ENCODE peak calls at places on chromosomes 4 and X, in six cellular contexts. F is neural progenitor cell, P is GM23338, E is hepatocyte, B is MM.1S, K is SK-N-SH. C is an unnamed sample.

GRCh38 chr4:138438608-138439007 is 196.5 kb upstream of the SLC7A11 start:
- DNase-seq in F (no peak), P (no peak), E (no peak), B (no peak), K (no peak), C (no peak)

GRCh38 chr4:165077034-165077578 is 23.4 kb downstream of the TRIM75 start:
- DNase-seq in F (no peak), P (no peak), E (no peak), B (peak), K (no peak), C (no peak)

GRCh38 chr4:16457944-16458343 is 231.7 kb upstream of the TAPT1 start:
- DNase-seq in F (no peak), P (no peak), E (no peak), B (no peak), K (no peak), C (peak)

GRCh38 chrX:118530537-118530936 is 34.9 kb downstream of the DOCK11 start:
- DNase-seq in F (no peak), P (no peak), E (no peak), B (no peak), K (no peak), C (peak)

GRCh38 chr4:85370400-85371032 is 104.4 kb upstream of the ARHGAP24 start:
- DNase-seq in F (peak), P (peak), E (peak), B (peak), K (peak), C (peak)

GRCh38 chrX:39894626-39895025 is 203.1 kb downstream of the BCOR start:
- DNase-seq in F (no peak), P (no peak), E (peak), B (no peak), K (no peak), C (no peak)

GRCh38 chr4:26372525-26373172 is 51.8 kb downstream of the RBPJ start:
- DNase-seq in F (peak), P (peak), E (peak), B (peak), K (peak), C (peak)

GRCh38 chr4:8328456-8328855 is 58.9 kb downstream of the HTRA3 start:
- DNase-seq in F (no peak), P (no peak), E (no peak), B (no peak), K (no peak), C (no peak)

GRCh38 chrX:13432376-13432775 is 112.5 kb upstream of the ATXN3L start:
- DNase-seq in F (no peak), P (no peak), E (peak), B (no peak), K (no peak), C (peak)

DNA sequence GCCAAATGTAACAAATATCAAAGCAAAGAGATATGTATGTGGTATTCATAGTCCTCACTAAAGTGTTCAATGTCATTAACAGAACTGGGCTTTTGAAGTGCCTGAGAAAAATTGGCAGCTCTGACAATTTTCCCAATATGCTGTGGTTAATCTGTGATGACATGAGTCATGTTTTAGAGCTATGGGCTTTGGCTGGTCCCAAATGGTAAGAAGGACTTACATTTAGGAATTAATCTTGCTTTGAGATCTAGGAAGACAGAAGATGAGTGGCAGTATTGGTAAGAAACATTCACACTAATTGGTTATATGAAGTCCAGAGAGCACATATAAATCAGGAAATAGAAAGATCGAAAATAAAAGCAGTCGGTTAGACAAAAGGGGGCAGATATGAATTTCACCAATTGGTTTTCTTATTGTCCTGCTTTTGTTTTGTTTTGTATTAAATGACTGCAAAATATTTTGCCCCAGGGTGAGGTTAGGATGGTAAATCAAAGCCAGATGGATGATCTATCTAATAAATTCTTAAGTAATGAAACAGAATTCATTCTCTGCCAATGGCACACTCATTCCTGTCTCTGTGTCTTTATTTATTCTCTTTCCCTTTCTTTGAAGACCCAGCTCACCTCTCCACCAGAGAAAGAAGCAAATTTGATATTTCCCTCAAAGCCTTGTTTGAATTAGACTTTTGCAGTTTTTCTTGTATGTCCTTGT is 993.1 kb downstream of the RPA4 start:
- DNase-seq in F (no peak), P (no peak), E (no peak), B (no peak), K (no peak), C (peak)
- TF ChIP-seq EZH2phosphoT487 in F (no peak), P (no peak), E (no peak), B (no peak), K (no peak), C (no peak)

GRCh38 chrX:94908648-94909047 is 1234.6 kb downstream of the FAM133A start:
- DNase-seq in F (no peak), P (no peak), E (no peak), B (no peak), K (no peak), C (no peak)

DNA sequence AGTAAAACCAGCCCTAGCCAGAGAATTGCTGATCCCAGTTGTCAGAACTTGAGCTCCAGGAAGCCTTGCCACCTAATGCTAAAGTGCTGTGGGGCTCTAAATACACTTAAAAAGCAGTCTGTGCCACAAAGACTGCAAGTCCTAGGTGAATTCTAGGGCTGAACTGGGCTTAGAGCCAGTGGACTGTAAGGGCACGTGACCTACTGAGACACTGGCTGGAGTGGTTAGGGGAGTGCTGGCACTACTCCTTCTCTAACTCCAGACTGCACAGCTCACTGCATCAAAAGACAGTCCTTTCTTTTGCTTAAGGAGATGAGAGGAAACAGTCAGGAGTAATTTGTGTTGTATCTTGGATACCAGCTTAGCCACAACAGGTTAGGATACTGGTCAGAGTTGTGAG is 1240.2 kb downstream of the FAM133A start:
- DNase-seq in F (peak), P (no peak), E (no peak), B (no peak), K (peak), C (no peak)
- TF ChIP-seq EZH2phosphoT487 in F (no peak), P (no peak), E (no peak), B (no peak), K (no peak), C (no peak)

GRCh38 chrX:74535633-74536141 is 78.7 kb downstream of the RLIM start:
- DNase-seq in F (peak), P (peak), E (peak), B (peak), K (peak), C (peak)

GRCh38 chrX:74535211-74535621 is 79.2 kb downstream of the RLIM start:
- DNase-seq in F (peak), P (peak), E (peak), B (peak), K (peak), C (peak)

GRCh38 chrX:74536142-74537010 is 78.0 kb downstream of the RLIM start:
- DNase-seq in F (peak), P (peak), E (peak), B (peak), K (peak), C (peak)

GRCh38 chrX:74537011-74537390 is 77.4 kb downstream of the RLIM start:
- DNase-seq in F (no peak), P (peak), E (peak), B (no peak), K (no peak), C (peak)

DNA sequence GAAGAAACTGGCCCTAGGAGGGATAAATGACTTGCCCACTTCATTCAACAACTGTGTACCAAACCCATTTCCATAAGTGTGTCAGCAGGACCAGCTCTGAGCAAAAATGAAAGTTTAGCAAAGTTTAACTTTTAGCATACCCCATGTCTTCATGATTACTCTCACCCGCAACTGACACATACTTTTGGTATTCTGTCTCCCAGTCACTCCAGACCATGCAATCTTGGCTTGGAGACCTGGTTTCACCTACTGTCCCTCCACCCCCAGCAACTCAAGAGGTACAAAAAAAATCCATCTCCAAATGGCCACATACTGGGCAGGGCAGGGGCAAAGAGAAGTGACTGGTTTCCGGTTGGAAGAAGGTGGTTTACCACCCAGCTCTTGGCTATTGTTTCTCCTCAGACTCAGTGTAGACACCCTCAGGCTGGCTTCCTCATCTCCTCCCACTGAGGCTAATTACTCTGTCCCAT is 79.8 kb downstream of the RLIM start:
- DNase-seq in F (no peak), P (no peak), E (no peak), B (no peak), K (no peak), C (peak)
- TF ChIP-seq EZH2phosphoT487 in F (no peak), P (no peak), E (no peak), B (no peak), K (no peak), C (no peak)

GRCh38 chrX:48835524-48836329 is at the start of gene PCSK1N:
- DNase-seq in F (peak), P (peak), E (peak), B (no peak), K (peak), C (no peak)
- TF ChIP-seq EZH2phosphoT487 in F (no peak), P (no peak), E (no peak), B (no peak), K (no peak), C (no peak)

DNA sequence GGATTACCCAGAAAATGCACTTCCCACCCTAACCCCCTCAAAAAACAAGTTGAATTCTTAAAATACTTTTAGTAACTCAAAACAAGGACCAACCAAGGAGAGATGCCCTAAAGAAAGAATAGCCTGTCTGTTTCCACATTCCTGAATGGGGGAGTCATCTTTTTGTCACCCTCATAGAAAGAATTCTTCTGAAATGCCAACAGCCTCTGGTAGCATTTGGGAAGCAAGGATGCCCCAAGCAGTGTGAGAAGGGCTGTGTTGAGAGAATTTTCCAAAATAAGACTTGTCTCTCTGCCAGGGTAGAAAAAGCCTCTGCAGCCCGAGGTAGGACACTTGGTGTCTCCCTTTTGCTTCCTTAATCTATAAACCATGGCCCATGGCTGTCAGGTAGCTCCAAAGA is 173.1 kb upstream of the VCX3A start:
- DNase-seq in F (no peak), P (peak), E (no peak), B (no peak), K (no peak), C (no peak)
- TF ChIP-seq EZH2phosphoT487 in F (no peak), P (no peak), E (no peak), B (no peak), K (no peak), C (no peak)

DNA sequence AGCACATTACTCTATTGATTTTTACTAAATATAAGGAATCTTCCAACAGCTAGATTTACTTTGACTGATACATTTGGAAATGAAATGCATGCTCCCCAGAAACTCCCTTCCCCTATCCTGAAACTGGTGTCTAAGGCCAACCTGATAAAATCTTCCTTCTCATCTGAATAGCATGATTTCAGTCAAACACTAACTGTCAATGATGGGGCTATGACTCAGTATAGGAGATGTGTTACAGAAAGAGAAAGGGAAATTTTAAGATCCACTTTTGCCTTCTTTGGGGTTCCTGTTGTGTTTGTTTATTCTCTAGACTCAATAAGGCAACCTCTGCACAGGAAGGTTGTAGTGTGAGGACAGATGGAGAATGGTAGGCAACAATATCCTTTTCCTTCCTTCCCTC is 160.7 kb downstream of the MOSPD2 start:
- DNase-seq in F (no peak), P (no peak), E (no peak), B (no peak), K (no peak), C (no peak)
- TF ChIP-seq EZH2phosphoT487 in F (no peak), P (no peak), E (no peak), B (no peak), K (no peak), C (no peak)

GRCh38 chr4:113531572-113531971 is 230.0 kb downstream of the CAMK2D start:
- DNase-seq in F (no peak), P (no peak), E (no peak), B (no peak), K (no peak), C (no peak)
- TF ChIP-seq EZH2phosphoT487 in F (no peak), P (no peak), E (no peak), B (no peak), K (no peak), C (no peak)

GRCh38 chr4:76949293-76950051 is at the start of gene SEPTIN11:
- DNase-seq in F (peak), P (peak), E (peak), B (peak), K (peak), C (peak)

GRCh38 chr4:76950846-76951321 is 1.3 kb downstream of the SEPTIN11 start:
- DNase-seq in F (peak), P (peak), E (peak), B (peak), K (peak), C (peak)

GRCh38 chr4:76948441-76949292 is 885 bp upstream of the SEPTIN11 start:
- DNase-seq in F (peak), P (peak), E (peak), B (no peak), K (peak), C (peak)

GRCh38 chr4:76950052-76950845 is 697 bp downstream of the SEPTIN11 start:
- DNase-seq in F (peak), P (peak), E (peak), B (peak), K (peak), C (peak)

GRCh38 chr4:76947369-76947768 is 2.2 kb upstream of the SEPTIN11 start:
- DNase-seq in F (no peak), P (no peak), E (no peak), B (no peak), K (no peak), C (no peak)
- TF ChIP-seq EZH2phosphoT487 in F (no peak), P (no peak), E (no peak), B (no peak), K (no peak), C (no peak)

GRCh38 chrX:1086444-1087409 is 125.7 kb downstream of the CRLF2 start:
- DNase-seq in F (no peak), P (no peak), E (no peak), B (no peak), K (no peak), C (no peak)
- TF ChIP-seq EZH2phosphoT487 in F (no peak), P (no peak), E (no peak), B (no peak), K (no peak), C (no peak)

C was measured in GM23248.